ENCODE peak calls at places on chromosomes 4 and X, in four cellular contexts. R is Peyer's patch, A is pancreas, L is SJSA1. O is an unnamed sample.

GRCh38 chr4:65287071-65287470 is 383.2 kb downstream of the EPHA5 start:
- DNase-seq in L (no peak), R (no peak), A (no peak), O (no peak)

GRCh38 chr4:41197495-41197894 is 16.8 kb downstream of the APBB2 start:
- DNase-seq in A (no peak), L (no peak), R (no peak), O (no peak)

GRCh38 chr4:38381788-38382187 is 282.2 kb upstream of the KLF3 start:
- DNase-seq in R (no peak), A (no peak), L (no peak), O (peak; percentile 84)

GRCh38 chrX:119121341-119121740 is 6.3 kb downstream of the KIAA1210 start:
- DNase-seq in A (no peak), L (no peak), R (no peak), O (no peak)

GRCh38 chr4:76744253-76744921 is 153.6 kb downstream of the SOWAHB start:
- DNase-seq in A (no peak), R (no peak), L (no peak), O (no peak)

GRCh38 chr4:111045992-111046391 is 423.1 kb upstream of the PITX2 start:
- DNase-seq in R (no peak), A (no peak), L (no peak), O (no peak)

GRCh38 chr4:75235359-75235951 is 278.7 kb downstream of the RCHY1 start:
- DNase-seq in L (no peak), A (no peak), R (no peak), O (no peak)

GRCh38 chr4:168715889-168716288 is 219.0 kb downstream of the PALLD start:
- DNase-seq in L (no peak), R (no peak), A (no peak), O (no peak)

GRCh38 chr4:148962539-148963290 is 520.5 kb upstream of the NR3C2 start:
- DNase-seq in R (no peak), A (no peak), L (no peak), O (no peak)

GRCh38 chr4:807792-808191 is 18.1 kb downstream of the CPLX1 start:
- DNase-seq in L (no peak), R (peak; percentile 50), A (peak; percentile 58), O (no peak)

GRCh38 chr4:184980261-184980660 is 38.0 kb upstream of the HELT start:
- DNase-seq in A (no peak), R (no peak), L (no peak), O (no peak)

GRCh38 chrX:31199051-31199769 is 127.4 kb upstream of the FTHL17 start:
- DNase-seq in R (no peak), L (no peak), A (no peak), O (no peak)

GRCh38 chr4:52659722-52660261 is 691 bp upstream of the USP46 start:
- DNase-seq in A (peak; percentile 84), R (peak; percentile 81), L (peak; percentile 54), O (peak; percentile 80)

GRCh38 chr4:39658756-39659155 is 20.1 kb upstream of the SMIM14 start:
- DNase-seq in A (no peak), R (no peak), L (no peak), O (no peak)

GRCh38 chrX:3181846-3182245 is 140.6 kb downstream of the ARSF start:
- DNase-seq in A (no peak), L (no peak), R (no peak), O (no peak)

GRCh38 chr4:133150643-133151300 is 1.7 kb downstream of the PCDH10 start:
- DNase-seq in L (no peak), R (no peak), A (peak; percentile 59), O (peak; percentile 64)

GRCh38 chr4:153099391-153100140 is 104.7 kb upstream of the TRIM2 start:
- DNase-seq in L (no peak), A (no peak), R (no peak), O (no peak)

GRCh38 chr4:106818764-106819163 is 217.3 kb downstream of the DKK2 start:
- DNase-seq in L (no peak), R (no peak), A (no peak), O (no peak)

GRCh38 chrX:13662537-13662841 is 9.5 kb downstream of the TCEANC start:
- DNase-seq in L (no peak), A (no peak), R (no peak), O (no peak)

GRCh38 chr4:92305878-92306520 is 2.2 kb downstream of the GRID2 start:
- DNase-seq in A (no peak), L (no peak), R (no peak), O (no peak)

GRCh38 chr4:92304636-92305035 is 870 bp downstream of the GRID2 start:
- DNase-seq in A (no peak), L (no peak), R (no peak), O (no peak)

GRCh38 chr4:92304073-92304472 is 307 bp downstream of the GRID2 start:
- DNase-seq in A (no peak), L (no peak), R (no peak), O (peak; percentile 37)

GRCh38 chr4:92303621-92304027 is at the start of gene GRID2:
- DNase-seq in A (peak; percentile 70), L (no peak), R (no peak), O (peak; percentile 21)

GRCh38 chr4:92305148-92305877 is 1.5 kb downstream of the GRID2 start:
- DNase-seq in R (no peak), A (peak; percentile 78), L (peak; percentile 45), O (peak; percentile 83)
- H3K27me3 ChIP-seq in R (peaks cover 10% of the 10 kb centered on the region), A (no peaks in the 10 kb centered on the region), L (peaks cover 60% of the 10 kb centered on the region), O (no peaks in the 10 kb centered on the region)

DNA sequence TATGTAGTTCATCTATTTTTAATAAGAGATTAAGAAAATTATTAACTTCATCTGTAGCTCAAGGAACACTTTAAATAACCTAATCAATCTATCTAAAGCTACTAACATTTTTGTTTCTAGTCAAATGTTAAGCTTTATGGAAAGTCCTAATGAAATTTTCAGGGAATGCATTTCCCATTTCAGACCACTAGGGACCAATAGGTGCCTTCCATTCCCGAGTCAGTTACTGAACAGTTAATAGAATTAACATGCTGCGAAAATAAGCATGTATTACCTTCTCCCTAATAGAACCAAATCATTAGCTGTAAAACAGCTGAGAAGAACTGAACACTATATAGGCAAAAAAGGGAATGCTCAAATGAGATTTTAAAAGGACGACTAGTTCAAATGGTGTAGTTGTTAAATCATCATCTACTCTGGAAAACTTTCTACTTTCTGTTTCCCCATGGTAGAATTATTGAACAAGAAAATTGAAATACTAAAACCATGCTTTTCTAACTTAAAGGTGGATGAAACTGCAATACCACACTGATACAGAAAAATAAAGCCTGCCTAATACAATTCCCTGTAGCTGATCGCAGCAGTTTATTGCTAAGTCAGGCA is 22.5 kb downstream of the STX18 start:
- DNase-seq in A (no peak), L (no peak), R (no peak), O (no peak)
- H3K4me1 ChIP-seq in A (peaks cover 6% of the 10 kb centered on the region), L (peaks cover 23% of the 10 kb centered on the region), R (no peaks in the 10 kb centered on the region), O (peaks cover 2% of the 10 kb centered on the region)

DNA sequence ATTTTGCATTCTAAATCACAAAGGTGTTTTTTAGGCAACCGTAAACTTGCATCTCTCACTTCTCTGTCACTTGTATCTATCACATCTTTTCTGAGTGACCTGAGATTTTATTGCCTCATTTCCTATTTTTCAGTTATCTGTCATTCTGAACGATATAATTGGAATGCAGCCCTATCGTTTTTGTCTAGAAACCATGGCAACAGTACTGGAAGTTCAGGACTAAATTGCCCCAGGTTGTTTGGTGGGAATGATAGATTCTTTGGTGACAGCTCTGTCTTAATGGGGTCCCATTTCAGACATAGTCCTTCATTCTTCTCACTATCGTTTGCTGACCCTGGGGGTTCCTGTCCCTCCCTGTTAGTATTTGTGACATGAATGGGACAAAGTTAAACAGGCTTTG is 267.7 kb upstream of the GALNT7 start:
- DNase-seq in R (no peak), A (no peak), L (no peak), O (no peak)
- H3K27ac ChIP-seq in R (no peak overlapping the region), A (no peak overlapping the region), L (no peak overlapping the region), O (no peak overlapping the region)

DNA sequence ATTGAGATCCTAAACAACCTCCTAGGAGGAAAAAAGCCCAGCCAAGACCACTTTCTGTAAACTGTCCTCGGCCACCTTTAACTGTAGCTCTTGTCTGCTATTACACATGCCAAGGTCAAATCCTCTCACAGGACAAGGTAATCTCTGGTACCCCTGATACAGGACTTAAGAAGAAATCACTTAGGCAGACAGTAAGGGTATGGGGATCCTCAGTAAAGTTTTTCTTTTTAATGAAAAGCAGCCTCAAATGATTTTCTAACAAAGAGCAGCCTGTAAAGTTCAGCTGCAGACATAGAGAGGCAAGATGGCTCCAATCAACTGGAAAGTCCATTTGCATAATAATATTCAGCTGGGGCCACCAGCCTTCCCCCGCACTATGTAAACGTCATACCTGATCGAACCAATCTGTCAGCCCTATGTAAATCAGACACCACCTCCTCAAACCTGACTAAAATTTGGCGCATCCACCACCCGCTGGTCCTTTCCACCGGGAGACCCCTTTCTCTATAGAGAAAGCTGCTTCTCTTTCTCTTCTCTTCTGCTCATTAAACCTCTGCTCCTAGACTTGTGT is 14.6 kb upstream of the MPP1 start:
- DNase-seq in A (no peak), L (no peak), R (no peak), O (no peak)
- H3K27me3 ChIP-seq in A (no peaks in the 10 kb centered on the region), L (no peaks in the 10 kb centered on the region), R (no peaks in the 10 kb centered on the region), O (no peaks in the 10 kb centered on the region)

GRCh38 chr4:159220353-159220752 is 117.5 kb downstream of the RAPGEF2 start:
- DNase-seq in A (no peak), R (no peak), L (no peak), O (no peak)

GRCh38 chr4:159224412-159224811 is 121.5 kb downstream of the RAPGEF2 start:
- DNase-seq in R (no peak), L (no peak), A (no peak), O (no peak)

GRCh38 chr4:159222158-159222557 is 119.3 kb downstream of the RAPGEF2 start:
- DNase-seq in L (no peak), R (no peak), A (no peak), O (no peak)

GRCh38 chr4:159219862-159220261 is 117.0 kb downstream of the RAPGEF2 start:
- DNase-seq in A (no peak), L (no peak), R (no peak), O (no peak)

DNA sequence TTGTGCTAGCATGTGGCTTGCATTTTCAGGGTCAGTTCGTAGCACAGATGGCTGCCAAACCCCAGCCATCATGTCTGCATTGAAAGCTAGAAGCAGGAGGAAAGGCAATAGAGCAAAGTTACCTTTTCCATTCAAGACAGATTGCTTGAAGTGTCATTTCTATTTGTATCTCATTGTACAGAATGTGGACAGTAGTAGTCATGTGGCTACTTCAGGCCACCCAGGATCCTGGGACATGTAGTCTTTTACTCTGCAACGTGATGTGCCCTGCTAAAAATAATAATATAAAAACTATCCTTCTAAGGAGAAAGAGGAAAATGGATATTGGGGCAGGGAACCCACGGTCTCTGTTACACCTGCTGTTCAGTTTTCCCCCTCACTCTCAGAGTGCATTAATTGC is 118.4 kb downstream of the RAPGEF2 start:
- DNase-seq in L (no peak), A (no peak), R (no peak), O (no peak)
- H3K4me1 ChIP-seq in L (no peaks in the 10 kb centered on the region), A (no peaks in the 10 kb centered on the region), R (peaks cover 6% of the 10 kb centered on the region), O (peaks cover 3% of the 10 kb centered on the region)

GRCh38 chr4:7062816-7063215 is 5.0 kb downstream of the GRPEL1 start:
- DNase-seq in L (no peak), A (no peak), R (no peak), O (no peak)
- H3K27ac ChIP-seq in L (no peak overlapping the region), A (no peak overlapping the region), R (no peak overlapping the region), O (no peak overlapping the region)

O was measured in right cardiac atrium.